ENCODE peak calls at places on chromosomes 1 and 21, in eight cellular contexts. T is dorsolateral prefrontal cortex, F is HCEC 1CT, P is HS-27A, J is iPS-NIHi11, R is IMR-90, L is NCI-H2081, X is H9. E is an unnamed sample.
A peak's percentile ranks its signal among the peaks of the same experiment; 100 is the strongest.

GRCh38 chr21:45164838-45165237 is 90.5 kb downstream of the ADARB1 start:
- DNase-seq in X (peak; percentile 20), T (no peak), P (no peak), L (no peak), F (no peak), J (no peak), R (no peak), E (no peak)

GRCh38 chr1:156549390-156549789 is 23.0 kb downstream of the IQGAP3 start:
- DNase-seq in X (no peak), T (no peak), P (no peak), R (no peak), F (no peak), L (no peak), J (no peak), E (no peak)

GRCh38 chr1:201142854-201143725 is 11.2 kb downstream of the TMEM9 start:
- DNase-seq in P (no peak), J (no peak), X (no peak), F (no peak), R (no peak), L (no peak), T (no peak), E (peak; percentile 62)

GRCh38 chr1:58786184-58786926 is 2.5 kb upstream of the JUN start:
- DNase-seq in F (peak; percentile 39), X (no peak), L (no peak), P (no peak), T (no peak), R (peak; percentile 54), J (no peak), E (peak; percentile 70)

GRCh38 chr1:222950892-222951291 is 136.1 kb downstream of the DISP1 start:
- DNase-seq in L (peak; percentile 88), F (no peak), X (no peak), T (no peak), R (no peak), J (no peak), P (no peak), E (no peak)

GRCh38 chr1:70204578-70204977 is 801 bp downstream of the LRRC40 start:
- DNase-seq in P (peak; percentile 9), R (peak; percentile 6), L (no peak), F (no peak), J (no peak), X (no peak), T (no peak), E (no peak)

GRCh38 chr21:39660596-39660995 is 47.9 kb downstream of the B3GALT5 start:
- DNase-seq in P (peak; percentile 34), X (no peak), R (peak; percentile 83), J (no peak), L (no peak), F (peak; percentile 7), T (no peak), E (peak; percentile 83)

GRCh38 chr1:50521703-50522102 is 98.5 kb upstream of the DMRTA2 start:
- DNase-seq in F (no peak), R (no peak), P (no peak), L (no peak), J (no peak), T (no peak), X (no peak), E (no peak)

E was measured in foreskin fibroblast.